ENCODE peak calls at places on chromosomes 5 and 9, in ten cellular contexts. I is upper lobe of right lung, X is fibroblast of mammary gland, J is dorsolateral prefrontal cortex, Q is AG09319, L is sigmoid colon, G is cardiac muscle cell, T is neural progenitor cell, V is endodermal cell, P is lung. U is an unnamed sample.

GRCh38 chr9:35908484-35909125 is 685 bp upstream of the SPAAR start:
- DNase-seq in T (no peak), X (no peak), I (no peak), Q (no peak), G (peak; percentile 30), V (no peak), J (no peak), P (peak; percentile 29), L (peak; percentile 87), U (no peak)

GRCh38 chr5:123454236-123454911 is 31.2 kb upstream of the CEP120 start:
- DNase-seq in J (no peak), X (no peak), T (no peak), V (no peak), P (no peak), I (no peak), G (peak; percentile 36), L (no peak), Q (no peak), U (no peak)

GRCh38 chr9:115992834-115993233 is 160.8 kb upstream of the PAPPA start:
- DNase-seq in V (no peak), X (peak; percentile 79), L (no peak), P (no peak), G (no peak), J (no peak), I (no peak), T (no peak), Q (no peak), U (no peak)

GRCh38 chr5:102916114-102916513 is 161.0 kb downstream of the PAM start:
- DNase-seq in P (no peak), L (no peak), I (no peak), X (peak; percentile 46), J (no peak), V (no peak), T (no peak), Q (no peak), G (no peak), U (no peak)

GRCh38 chr9:92964607-92964975 is 17.3 kb downstream of the FGD3 start:
- DNase-seq in P (no peak), V (peak; percentile 41), T (no peak), I (peak; percentile 66), X (no peak), L (no peak), G (no peak), Q (no peak), J (no peak), U (no peak)

GRCh38 chr5:172144291-172144815 is 43.7 kb downstream of the STK10 start:
- DNase-seq in V (peak; percentile 55), X (no peak), I (no peak), L (no peak), Q (no peak), G (peak; percentile 81), T (no peak), P (no peak), J (peak; percentile 44), U (no peak)

GRCh38 chr9:124220551-124221451 is 36.9 kb upstream of the NEK6 start:
- DNase-seq in Q (no peak), G (peak; percentile 67), T (no peak), I (peak; percentile 59), L (peak; percentile 65), X (peak; percentile 68), V (peak; percentile 59), J (no peak), P (no peak), U (no peak)

GRCh38 chr9:19922476-19923118 is 133.8 kb upstream of the SLC24A2 start:
- DNase-seq in I (no peak), P (no peak), X (peak; percentile 71), L (no peak), V (peak; percentile 75), T (peak; percentile 87), G (peak; percentile 84), J (peak; percentile 63), Q (no peak), U (peak; percentile 28)

GRCh38 chr5:79853676-79854418 is 137.2 kb downstream of the MTX3 start:
- DNase-seq in J (no peak), Q (no peak), I (no peak), G (peak; percentile 6), X (peak; percentile 70), T (no peak), L (no peak), V (peak; percentile 55), P (no peak), U (no peak)

GRCh38 chr5:166883016-166883415 is 1408.4 kb upstream of the WWC1 start:
- DNase-seq in V (no peak), J (no peak), X (peak; percentile 51), P (no peak), L (no peak), T (no peak), G (peak; percentile 2), I (no peak), Q (no peak), U (no peak)

GRCh38 chr9:70413427-70413797 is 1.0 kb downstream of the KLF9 start:
- DNase-seq in I (no peak), Q (no peak), L (no peak), X (no peak), V (no peak), J (peak; percentile 41), P (no peak), T (peak; percentile 68), G (no peak), U (peak; percentile 55)

GRCh38 chr9:131641618-131642495 is 96.5 kb downstream of the PRRT1B start:
- DNase-seq in J (no peak), L (peak; percentile 90), X (no peak), Q (no peak), I (no peak), G (no peak), P (no peak), V (no peak), T (no peak), U (no peak)

GRCh38 chr5:78569441-78569840 is 79.1 kb downstream of the LHFPL2 start:
- DNase-seq in T (peak; percentile 27), P (no peak), L (peak; percentile 87), V (no peak), Q (peak; percentile 89), J (peak; percentile 44), G (peak; percentile 95), X (peak; percentile 87), I (no peak), U (peak; percentile 59)

GRCh38 chr5:80926536-80926935 is 33.6 kb upstream of the RASGRF2 start:
- DNase-seq in Q (no peak), X (no peak), G (no peak), J (no peak), V (no peak), P (no peak), T (peak; percentile 8), I (no peak), L (no peak), U (no peak)

GRCh38 chr9:111294691-111295451 is 35.2 kb downstream of the OR2K2 start:
- DNase-seq in X (no peak), T (no peak), V (no peak), Q (no peak), G (no peak), I (no peak), J (no peak), L (no peak), P (no peak), U (no peak)

GRCh38 chr5:94812232-94812631 is 193.8 kb downstream of the SLF1 start:
- DNase-seq in T (no peak), J (no peak), G (no peak), L (no peak), I (no peak), Q (no peak), P (no peak), X (no peak), V (no peak), U (no peak)
- TF ChIP-seq CTCF in T (peak; percentile 26), J (no peak), G (no peak), L (no peak), I (no peak), Q (no peak), P (no peak), X (no peak), V (peak; percentile 51), U (no peak)

GRCh38 chr5:72324186-72324825 is 4.1 kb downstream of the PTCD2 start:
- DNase-seq in Q (no peak), J (no peak), G (no peak), T (no peak), V (no peak), L (no peak), P (no peak), I (no peak), X (peak; percentile 31), U (no peak)

GRCh38 chr5:72314571-72315172 is 5.4 kb downstream of the MRPS27 start:
- DNase-seq in T (no peak), I (no peak), V (no peak), J (no peak), Q (no peak), L (no peak), G (peak; percentile 89), X (peak; percentile 73), P (peak; percentile 55), U (no peak)

GRCh38 chr5:72325566-72326297 is 5.6 kb downstream of the PTCD2 start:
- DNase-seq in V (no peak), L (no peak), X (peak; percentile 85), T (no peak), G (peak; percentile 70), P (no peak), J (no peak), Q (peak; percentile 23), I (no peak), U (no peak)

GRCh38 chr5:72320022-72320898 is at the start of the genes MRPS27 and PTCD2:
- DNase-seq in V (peak; percentile 98), T (peak; percentile 99), X (peak; percentile 99), Q (peak; percentile 98), I (peak; percentile 97), L (peak; percentile 98), G (peak; percentile 100), P (peak; percentile 97), J (peak; percentile 97), U (peak; percentile 94)
- TF ChIP-seq CTCF in V (peak; percentile 58), T (peak; percentile 41), X (peak; percentile 11), Q (peak; percentile 23), I (peak; percentile 28), L (no peak), G (peak; percentile 28), P (no peak), J (no peak), U (no peak)

DNA sequence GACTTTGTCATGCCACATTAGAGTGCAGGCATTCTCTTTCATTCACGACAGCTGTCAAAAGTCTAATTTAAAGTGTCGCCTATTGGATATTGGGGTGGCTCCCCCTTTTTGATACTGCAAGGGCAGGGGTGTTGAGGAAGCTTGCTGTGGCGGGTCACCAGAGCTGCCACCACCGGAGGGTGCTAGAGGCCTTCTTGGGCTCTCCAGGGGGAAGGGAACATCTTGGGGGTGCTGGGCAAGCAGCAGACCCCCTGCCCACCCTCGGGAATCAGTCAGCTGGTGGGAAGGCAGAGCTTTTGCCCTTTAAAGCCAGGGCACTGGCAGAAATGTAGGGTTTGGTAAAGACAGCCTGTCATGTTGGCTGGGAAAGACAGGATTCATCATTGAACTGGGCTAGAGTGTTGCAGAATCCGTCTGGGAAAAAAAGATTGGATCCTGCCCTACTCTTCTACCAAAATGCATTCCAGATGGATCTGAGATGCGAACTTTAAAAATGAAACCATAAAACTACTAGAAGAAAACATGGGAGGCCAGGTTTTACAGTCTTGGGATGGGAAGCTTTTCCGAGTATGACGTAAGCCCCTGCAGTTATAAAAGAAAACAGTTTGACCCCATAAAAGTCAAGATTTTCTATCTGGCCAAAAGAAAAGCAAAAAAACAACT is 22.3 kb downstream of the COL5A1 start:
- DNase-seq in P (no peak), L (peak; percentile 65), G (no peak), J (no peak), X (peak; percentile 63), Q (no peak), V (no peak), T (no peak), I (peak; percentile 40), U (peak; percentile 2)
- TF ChIP-seq CTCF in P (no peak), L (no peak), G (peak; percentile 39), J (no peak), X (peak; percentile 28), Q (peak; percentile 37), V (peak; percentile 59), T (peak; percentile 19), I (no peak), U (no peak)

GRCh38 chr5:142922223-142922952 is 152.2 kb downstream of the ARHGAP26 start:
- DNase-seq in T (peak; percentile 50), X (peak; percentile 70), I (no peak), Q (peak; percentile 11), L (no peak), P (no peak), V (no peak), G (peak; percentile 66), J (no peak), U (no peak)
- TF ChIP-seq CTCF in T (peak; percentile 60), X (peak; percentile 46), I (peak; percentile 45), Q (peak; percentile 37), L (peak; percentile 6), P (peak; percentile 38), V (peak; percentile 62), G (peak; percentile 45), J (peak; percentile 57), U (peak; percentile 44)